ENCODE peak calls at places on chromosomes 12 and 14, in six cellular contexts. W, Y, O, G, C and D are unnamed samples.

GRCh38 chr14:91866511-91867295 is 633 bp downstream of the TC2N start:
- DNase-seq in C (no peak), O (no peak), W (no peak), G (no peak), Y (no peak), D (no peak)

GRCh38 chr12:1880153-1880845 is 38.2 kb downstream of the CACNA2D4 start:
- DNase-seq in Y (no peak), G (no peak), W (no peak), C (no peak), O (no peak), D (peak)

GRCh38 chr12:130838284-130838950 is 633 bp downstream of the STX2 start:
- DNase-seq in O (no peak), C (peak), Y (no peak), G (peak), W (peak), D (no peak)

GRCh38 chr14:103141117-103141796 is 18.0 kb downstream of the TNFAIP2 start:
- DNase-seq in O (peak), Y (no peak), W (peak), G (peak), C (peak), D (no peak)

GRCh38 chr14:58731465-58732330 is 93.9 kb downstream of the DACT1 start:
- DNase-seq in G (no peak), C (no peak), W (peak), O (peak), Y (no peak), D (no peak)

GRCh38 chr12:124551268-124552144 is 15.9 kb downstream of the NCOR2 start:
- DNase-seq in O (peak), W (no peak), C (peak), Y (peak), G (peak), D (no peak)

GRCh38 chr14:102729825-102730224 is 47.4 kb upstream of the TRAF3 start:
- DNase-seq in Y (no peak), C (no peak), G (no peak), W (no peak), O (no peak), D (peak)

GRCh38 chr12:76264617-76265016 is 83.6 kb downstream of the BBS10 start:
- DNase-seq in W (peak), G (no peak), Y (no peak), C (no peak), O (peak), D (no peak)

GRCh38 chr14:65959563-65960024 is 526.6 kb upstream of the CCDC196 start:
- DNase-seq in C (no peak), G (no peak), Y (no peak), W (no peak), O (no peak), D (no peak)

GRCh38 chr12:64806593-64806992 is 17.9 kb upstream of the TBC1D30 start:
- DNase-seq in W (peak), O (peak), C (no peak), Y (no peak), G (no peak), D (no peak)

GRCh38 chr12:71216725-71217579 is 59.2 kb upstream of the TSPAN8 start:
- DNase-seq in C (peak), G (no peak), Y (peak), O (peak), W (peak), D (no peak)

GRCh38 chr14:104248203-104249055 is 110.0 kb downstream of the KIF26A start:
- DNase-seq in Y (no peak), G (no peak), C (no peak), W (no peak), O (no peak), D (no peak)

GRCh38 chr14:74085047-74085637 is 386 bp downstream of the LIN52 start:
- DNase-seq in Y (no peak), C (peak), G (no peak), W (peak), O (peak), D (no peak)

GRCh38 chr12:108896331-108896730 is 16.4 kb downstream of the DAO start:
- DNase-seq in C (no peak), W (no peak), G (no peak), Y (no peak), O (no peak), D (no peak)

GRCh38 chr12:120428597-120429206 is 9.2 kb upstream of the COX6A1 start:
- DNase-seq in G (no peak), W (no peak), C (no peak), O (no peak), Y (no peak), D (no peak)

GRCh38 chr14:34199585-34199984 is 248.7 kb upstream of the EGLN3 start:
- DNase-seq in C (no peak), G (no peak), Y (no peak), O (peak), W (peak), D (no peak)

GRCh38 chr12:42039146-42039545 is 105.5 kb downstream of the GXYLT1 start:
- DNase-seq in G (no peak), W (peak), Y (peak), O (peak), C (no peak), D (no peak)

GRCh38 chr12:119669744-119670472 is 2.0 kb downstream of the PRKAB1 start:
- DNase-seq in Y (no peak), C (no peak), O (no peak), G (peak), W (no peak), D (no peak)

GRCh38 chr12:63163542-63163941 is 12.5 kb upstream of the AVPR1A start:
- DNase-seq in G (no peak), O (no peak), Y (no peak), W (no peak), C (no peak), D (no peak)

GRCh38 chr14:80425686-80426085 is 214.4 kb upstream of the DIO2 start:
- DNase-seq in O (peak), C (no peak), Y (no peak), G (no peak), W (peak), D (no peak)

GRCh38 chr12:113933201-113933786 is 32.8 kb downstream of the RBM19 start:
- DNase-seq in W (peak), G (no peak), O (peak), C (peak), Y (no peak), D (peak)

GRCh38 chr14:78152246-78153068 is 17.7 kb upstream of the NRXN3 start:
- DNase-seq in W (no peak), Y (no peak), C (no peak), O (no peak), G (no peak), D (no peak)

GRCh38 chr12:98352218-98352811 is 163.1 kb upstream of the TMPO start:
- DNase-seq in W (peak), O (peak), G (no peak), C (no peak), Y (no peak), D (no peak)

GRCh38 chr14:46580941-46581671 is 70.5 kb downstream of the RPL10L start:
- DNase-seq in W (peak), G (no peak), Y (no peak), O (no peak), C (peak), D (no peak)

GRCh38 chr12:11967356-11968040 is 103.2 kb upstream of the BCL2L14 start:
- DNase-seq in W (peak), Y (no peak), C (no peak), G (no peak), O (no peak), D (no peak)

GRCh38 chr12:77231548-77231947 is 166.2 kb upstream of the E2F7 start:
- DNase-seq in C (no peak), O (peak), Y (peak), G (peak), W (peak), D (peak)

GRCh38 chr12:57461904-57462306 is 2.3 kb downstream of the GLI1 start:
- DNase-seq in W (no peak), O (peak), Y (no peak), C (no peak), G (no peak), D (no peak)

GRCh38 chr12:49367381-49368239 is at the start of gene SPATS2:
- DNase-seq in W (peak), C (no peak), O (no peak), G (peak), Y (peak), D (peak)

GRCh38 chr12:113831486-113831885 is 134.6 kb downstream of the RBM19 start:
- DNase-seq in Y (no peak), C (no peak), O (no peak), W (no peak), G (no peak), D (no peak)

GRCh38 chr12:72276212-72276865 is 4.2 kb downstream of the TRHDE start:
- DNase-seq in Y (no peak), C (no peak), O (no peak), W (no peak), G (no peak), D (no peak)

GRCh38 chr14:101791919-101792572 is 30.5 kb downstream of the PPP2R5C start:
- DNase-seq in Y (no peak), G (no peak), C (no peak), O (peak), W (peak), D (no peak)

GRCh38 chr14:104702106-104702505 is 12.7 kb downstream of the INF2 start:
- DNase-seq in C (no peak), O (no peak), Y (no peak), G (no peak), W (no peak), D (no peak)

GRCh38 chr12:120534203-120534702 is at the start of gene RNF10:
- DNase-seq in C (peak), G (peak), Y (peak), W (peak), O (peak), D (peak)

GRCh38 chr14:22226381-22226780 is 362.6 kb downstream of the DAD1 start:
- DNase-seq in G (no peak), C (peak), W (no peak), Y (no peak), O (peak), D (no peak)

GRCh38 chr12:131454418-131455217 is 256.3 kb upstream of the SFSWAP start:
- DNase-seq in Y (no peak), G (no peak), C (peak), O (no peak), W (peak), D (no peak)

GRCh38 chr12:57552692-57553321 is 3.0 kb downstream of the KIF5A start:
- DNase-seq in O (peak), W (peak), G (no peak), Y (no peak), C (peak), D (no peak)

GRCh38 chr14:91899213-91899612 is 31.9 kb upstream of the TC2N start:
- DNase-seq in Y (no peak), O (no peak), C (no peak), G (no peak), W (no peak), D (no peak)

GRCh38 chr12:93773122-93773871 is 96.1 kb downstream of the CRADD start:
- DNase-seq in O (peak), G (no peak), Y (no peak), W (peak), C (no peak), D (no peak)

GRCh38 chr12:80233926-80234325 is 134.6 kb downstream of the OTOGL start:
- DNase-seq in Y (no peak), W (no peak), G (no peak), C (no peak), O (no peak), D (no peak)

GRCh38 chr14:54784657-54785056 is 118.0 kb downstream of the GCH1 start:
- DNase-seq in C (no peak), O (no peak), W (no peak), G (no peak), Y (no peak), D (no peak)

GRCh38 chr14:54784060-54784459 is 118.6 kb downstream of the GCH1 start:
- DNase-seq in C (no peak), W (no peak), G (no peak), O (no peak), Y (no peak), D (no peak)

GRCh38 chr14:54783660-54784015 is 119.0 kb downstream of the GCH1 start:
- DNase-seq in G (no peak), O (no peak), Y (no peak), W (no peak), C (no peak), D (no peak)

GRCh38 chr14:54781936-54782802 is 120.5 kb downstream of the GCH1 start:
- DNase-seq in O (no peak), Y (no peak), C (no peak), G (no peak), W (no peak), D (no peak)

DNA sequence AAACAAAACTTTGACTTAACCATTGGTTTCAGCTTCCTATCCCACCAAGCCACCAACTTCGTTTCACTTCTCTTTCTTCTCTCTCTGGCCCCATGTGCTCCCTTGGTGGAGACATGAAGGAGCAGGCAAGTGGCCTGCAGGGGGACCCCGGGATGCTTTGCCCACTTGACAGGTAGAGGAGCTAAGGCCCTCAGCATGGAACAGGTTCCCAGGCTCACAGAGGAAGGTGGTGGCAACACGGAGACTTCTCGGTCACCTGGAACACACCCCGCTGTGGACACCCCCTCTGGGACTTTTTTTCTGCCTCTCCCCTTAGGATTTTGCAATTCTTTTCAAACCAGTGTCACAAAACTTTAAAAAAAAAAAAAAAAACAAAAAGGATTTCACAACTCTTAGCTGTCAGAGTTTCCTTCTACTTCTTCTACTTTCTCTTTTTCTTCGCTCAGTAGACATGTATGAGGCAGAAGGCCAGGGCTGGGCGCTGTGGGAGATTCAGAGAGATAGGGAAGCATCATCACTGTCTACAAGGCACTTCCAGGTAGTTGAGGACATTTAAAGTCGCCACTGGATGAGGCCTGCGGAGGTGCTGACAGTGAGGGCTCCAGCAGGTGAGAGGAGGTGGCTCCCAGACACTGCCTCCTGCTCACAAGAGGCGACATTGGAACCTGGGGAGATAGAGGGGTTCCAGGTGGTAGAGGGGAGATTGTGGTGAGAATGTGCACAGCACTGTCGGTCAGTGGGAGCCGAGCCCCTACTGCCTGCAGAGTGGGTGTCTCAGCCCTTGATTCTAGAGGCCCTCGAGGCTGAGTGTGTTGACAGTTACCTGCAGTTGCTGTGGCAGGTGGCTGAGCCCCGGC is 119.6 kb downstream of the GCH1 start:
- DNase-seq in W (no peak), Y (no peak), G (no peak), C (peak), O (no peak), D (no peak)
- TF ChIP-seq CTCF in W (peak), Y (no peak), G (no peak), C (peak), O (no peak), D (peak)

DNA sequence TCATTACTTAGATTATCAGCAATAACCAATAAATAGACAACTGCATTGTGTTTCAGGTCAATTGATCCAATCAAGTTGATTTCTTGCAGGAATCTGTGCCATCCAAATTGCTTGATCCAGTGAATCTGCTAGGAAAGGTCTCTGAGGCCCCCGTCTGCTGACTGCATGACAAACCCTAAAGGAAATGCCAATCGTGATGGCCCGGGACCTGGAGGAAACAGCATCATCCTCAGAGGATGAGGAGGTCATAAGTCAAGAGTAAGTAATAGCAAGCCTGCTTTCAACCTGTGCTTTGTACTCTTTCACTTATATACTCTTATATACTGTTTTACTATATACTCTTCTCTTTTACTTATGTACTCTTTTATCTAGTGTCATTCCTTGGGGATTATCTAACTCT is 1.9 kb downstream of the TTLL5 start:
- DNase-seq in Y (no peak), W (no peak), C (no peak), O (no peak), G (no peak), D (no peak)
- H3K4me3 ChIP-seq in Y (no peak), W (no peak), C (no peak), O (no peak), G (no peak), D (no peak)

GRCh38 chr14:93065272-93065730 is 50.4 kb downstream of the ITPK1 start:
- DNase-seq in G (no peak), O (no peak), Y (no peak), W (no peak), C (no peak), D (no peak)
- H3K27ac ChIP-seq in G (no peak), O (no peak), Y (peak), W (peak), C (no peak), D (peak)

DNA sequence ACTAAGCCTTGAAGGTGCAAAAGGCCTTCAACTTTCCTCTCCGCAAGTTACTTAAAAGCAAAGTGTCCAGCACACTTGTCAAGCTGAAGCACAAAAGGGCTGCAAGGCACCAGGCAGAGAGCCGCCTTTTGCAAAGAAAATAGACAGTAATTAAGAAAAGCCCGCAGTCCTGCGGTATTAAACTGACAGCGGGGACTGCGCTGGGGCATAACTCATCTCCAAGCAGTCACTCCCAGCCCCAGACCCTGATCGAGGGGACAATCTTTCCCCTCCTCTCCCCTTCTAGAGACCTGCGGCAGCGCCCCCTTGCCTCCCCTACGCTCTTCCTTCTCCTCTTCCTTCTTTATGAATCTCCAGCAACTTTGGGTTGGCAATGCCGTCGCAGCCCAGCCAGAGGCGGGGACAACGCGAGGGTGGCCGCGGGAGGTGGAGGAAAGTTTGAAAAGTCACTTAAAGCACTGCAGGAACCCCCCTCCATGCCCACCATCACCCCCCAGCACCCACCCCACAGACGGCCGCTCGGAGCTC is 200.9 kb upstream of the CAND1 start:
- DNase-seq in G (no peak), C (peak), W (no peak), O (no peak), Y (no peak), D (no peak)
- TF ChIP-seq CTCF in G (no peak), C (peak), W (no peak), O (no peak), Y (no peak), D (peak)

GRCh38 chr12:10171954-10172353 is at the start of gene OLR1:
- DNase-seq in G (no peak), Y (no peak), W (no peak), O (peak), C (no peak), D (no peak)
- H3K4me3 ChIP-seq in G (no peak), Y (no peak), W (no peak), O (no peak), C (no peak), D (no peak)

GRCh38 chr12:751828-752672 is at the start of gene WNK1:
- DNase-seq in C (peak), Y (peak), G (peak), O (peak), W (peak), D (peak)

GRCh38 chr12:752673-753400 is 458 bp downstream of the WNK1 start:
- DNase-seq in O (peak), W (peak), C (peak), G (peak), Y (peak), D (peak)

GRCh38 chr12:754238-754816 is 1.9 kb downstream of the WNK1 start:
- DNase-seq in C (peak), W (peak), G (no peak), O (no peak), Y (peak), D (no peak)

GRCh38 chr12:753401-754237 is 1.2 kb downstream of the WNK1 start:
- DNase-seq in C (peak), O (no peak), W (peak), Y (peak), G (peak), D (peak)

DNA sequence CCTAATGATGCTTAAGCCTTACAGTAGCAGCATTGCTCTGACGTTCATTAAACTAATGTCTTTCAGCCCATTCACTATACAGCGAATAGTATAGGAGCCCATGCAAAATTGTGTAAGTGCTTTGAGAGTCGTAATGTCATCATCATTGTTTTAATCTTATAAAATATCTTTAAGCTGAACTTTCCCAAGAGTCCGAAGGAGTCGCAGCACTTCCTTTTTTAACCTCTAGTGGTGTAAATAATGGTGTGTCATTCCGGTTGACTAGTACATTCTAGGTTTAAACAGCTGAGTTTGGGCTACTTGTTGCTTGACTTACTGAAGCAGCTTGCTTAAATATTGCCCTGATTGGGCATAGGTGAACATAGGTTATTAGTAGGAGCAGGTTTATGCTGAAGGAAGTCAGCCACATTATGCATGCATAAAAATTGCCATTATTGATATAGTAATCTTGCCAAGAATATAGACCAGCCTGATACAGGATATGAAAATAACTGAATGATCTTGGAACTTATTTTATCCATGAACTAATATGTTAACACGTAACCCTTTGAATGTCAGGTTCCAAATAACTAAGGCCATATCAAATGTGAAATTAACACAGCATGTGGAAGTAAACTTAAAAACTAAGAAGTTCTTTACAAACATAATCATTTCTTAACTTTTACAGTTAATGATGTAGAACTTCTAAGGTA is 2.6 kb downstream of the WNK1 start:
- DNase-seq in Y (no peak), C (peak), O (peak), G (no peak), W (peak), D (no peak)
- H3K27ac ChIP-seq in Y (peak), C (no peak), O (no peak), G (no peak), W (peak), D (peak)